ENCODE peak calls at places on chromosomes 2 and 18, in four cellular contexts. U, M, R and X are unnamed samples.

GRCh38 chr2:145023331-145023934 is 503.5 kb upstream of the ZEB2 start:
- DNase-seq in R (no peak), M (no peak), U (no peak), X (no peak)

GRCh38 chr2:172234716-172235661 is 132.3 kb upstream of the DLX2 start:
- DNase-seq in U (peak), R (peak), M (peak), X (no peak)

GRCh38 chr2:102251042-102251848 is 60.1 kb upstream of the IL1RL1 start:
- DNase-seq in M (peak), R (peak), U (peak), X (no peak)

GRCh38 chr2:188244383-188244782 is 47.3 kb upstream of the GULP1 start:
- DNase-seq in R (no peak), U (no peak), M (peak), X (peak)

GRCh38 chr2:145822892-145823534 is 1303.1 kb upstream of the ZEB2 start:
- DNase-seq in U (no peak), R (peak), M (no peak), X (no peak)

GRCh38 chr2:42998721-42999120 is 206.3 kb upstream of the HAAO start:
- DNase-seq in U (no peak), R (no peak), M (no peak), X (no peak)

GRCh38 chr18:43830905-43831304 is 553.6 kb upstream of the SYT4 start:
- DNase-seq in M (no peak), U (no peak), R (no peak), X (no peak)

GRCh38 chr2:30880516-30880915 is 73.3 kb upstream of the CAPN13 start:
- DNase-seq in M (no peak), R (no peak), U (no peak), X (no peak)

GRCh38 chr18:32048507-32049091 is 30.0 kb downstream of the RNF125 start:
- DNase-seq in R (peak), M (no peak), U (no peak), X (peak)

GRCh38 chr2:39730276-39730675 is 48.8 kb downstream of the THUMPD2 start:
- DNase-seq in R (no peak), U (no peak), M (no peak), X (no peak)

GRCh38 chr2:128599700-128600099 is 281.0 kb upstream of the HS6ST1 start:
- DNase-seq in M (no peak), U (no peak), R (no peak), X (no peak)

GRCh38 chr2:159072795-159073194 is 104.4 kb downstream of the TANC1 start:
- DNase-seq in U (no peak), M (no peak), R (no peak), X (peak)

GRCh38 chr2:171342014-171342413 is 91.8 kb downstream of the METTL8 start:
- DNase-seq in R (no peak), M (no peak), U (no peak), X (no peak)

GRCh38 chr2:222568866-222569265 is 87.0 kb downstream of the FARSB start:
- DNase-seq in M (no peak), U (no peak), R (no peak), X (peak)

GRCh38 chr18:46721331-46721730 is 35.5 kb downstream of the ST8SIA5 start:
- DNase-seq in U (no peak), M (no peak), R (no peak), X (no peak)

GRCh38 chr2:25517701-25518100 is 155.7 kb downstream of the DTNB start:
- DNase-seq in R (no peak), M (no peak), U (no peak), X (no peak)

GRCh38 chr2:55907686-55908085 is 15.9 kb downstream of the EFEMP1 start:
- DNase-seq in R (no peak), M (no peak), U (no peak), X (no peak)

GRCh38 chr2:160956243-160956802 is 203.9 kb upstream of the TANK start:
- DNase-seq in M (no peak), U (no peak), R (no peak), X (no peak)

GRCh38 chr2:211468881-211469280 is 912.5 kb downstream of the CPS1 start:
- DNase-seq in M (no peak), U (no peak), R (no peak), X (no peak)

GRCh38 chr2:239813261-239814135 is 211.6 kb downstream of the NDUFA10 start:
- DNase-seq in M (no peak), U (no peak), R (no peak), X (no peak)

GRCh38 chr18:5868218-5868904 is 27.0 kb downstream of the TMEM200C start:
- DNase-seq in M (peak), R (peak), U (peak), X (peak)

GRCh38 chr2:82803307-82803706 is 1655.8 kb downstream of the SUCLG1 start:
- DNase-seq in R (no peak), M (no peak), U (no peak), X (no peak)

GRCh38 chr2:45494275-45494977 is 116.6 kb downstream of the SRBD1 start:
- DNase-seq in U (peak), R (peak), M (peak), X (peak)

GRCh38 chr2:216525972-216526371 is 27.3 kb downstream of the RPL37A start:
- DNase-seq in U (no peak), M (no peak), R (no peak), X (no peak)

GRCh38 chr2:46493971-46494250 is 14.5 kb downstream of the TMEM247 start:
- DNase-seq in M (no peak), U (no peak), R (no peak), X (no peak)

GRCh38 chr2:141554810-141555209 is 576.0 kb downstream of the LRP1B start:
- DNase-seq in U (no peak), R (peak), M (peak), X (peak)
- TF ChIP-seq SMC3 in U (no peak), R (no peak), M (peak), X (peak)

DNA sequence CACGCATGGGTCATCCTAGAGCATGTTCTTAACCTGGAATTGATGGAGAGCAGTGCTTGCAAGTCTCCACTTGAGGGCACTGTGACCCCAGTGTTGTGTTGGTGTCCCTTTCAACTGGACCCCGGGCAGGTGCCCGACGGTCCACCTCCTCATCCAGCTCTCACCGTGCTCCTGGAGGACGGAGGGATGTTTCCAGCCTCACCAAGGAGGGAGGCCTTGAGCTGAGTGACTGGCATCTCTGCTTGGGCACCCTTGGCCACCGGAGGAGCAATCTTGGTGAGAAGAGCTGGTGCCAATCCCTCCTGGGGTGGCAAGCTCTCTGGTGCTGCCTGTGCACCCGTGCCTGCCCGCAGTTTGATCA is 45.4 kb upstream of the ASB18 start:
- DNase-seq in R (peak), M (peak), U (peak), X (no peak)
- TF ChIP-seq SMC3 in R (peak), M (peak), U (peak), X (no peak)

DNA sequence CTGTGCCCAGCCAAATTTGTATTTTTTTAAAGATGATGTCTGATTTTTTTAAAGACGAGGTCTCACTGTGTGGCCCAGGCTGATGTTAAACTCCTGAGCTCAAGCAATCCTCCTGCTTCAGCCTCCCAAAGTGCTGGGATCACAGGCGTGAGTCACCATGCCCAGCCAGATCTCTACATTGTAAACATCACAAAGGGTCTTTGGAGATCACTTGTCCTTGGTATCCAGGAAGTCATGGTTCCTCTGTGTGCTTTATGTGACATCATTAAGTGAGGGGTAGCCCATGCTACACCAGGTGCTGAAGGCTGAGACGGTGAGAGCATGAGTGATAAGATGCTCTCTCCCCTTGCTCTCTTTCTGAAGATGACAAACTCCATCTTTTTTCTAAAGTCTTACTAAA is 7.0 kb upstream of the NUP35 start:
- DNase-seq in U (no peak), M (no peak), R (peak), X (no peak)
- TF ChIP-seq SMC3 in U (no peak), M (no peak), R (no peak), X (no peak)

GRCh38 chr2:54274781-54275242 is 18.8 kb upstream of the TSPYL6 start:
- DNase-seq in M (no peak), R (no peak), U (no peak), X (peak)
- TF ChIP-seq SMC3 in M (no peak), R (no peak), U (no peak), X (no peak)

DNA sequence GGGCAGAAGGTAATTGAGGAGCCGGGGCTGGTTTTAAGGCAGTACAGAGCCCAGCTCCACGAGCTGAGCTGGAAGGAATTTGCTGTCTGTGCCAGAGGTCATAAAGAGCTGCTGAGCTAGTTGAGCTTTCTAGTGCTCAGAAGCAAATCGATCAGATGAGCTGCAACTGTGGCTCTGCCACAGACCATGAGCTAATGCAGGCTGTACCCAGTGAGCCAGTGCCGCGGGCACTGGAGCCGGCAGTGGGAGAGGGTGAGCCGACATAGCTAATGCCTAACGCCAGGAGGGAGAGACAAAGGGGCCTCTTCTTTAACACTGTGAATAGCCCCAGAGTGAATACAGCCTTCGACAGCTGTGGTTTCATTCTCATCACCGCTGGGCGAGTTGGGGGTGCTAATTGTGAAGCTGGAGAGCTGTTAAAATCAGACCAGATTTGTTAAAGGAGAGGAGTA is 410.1 kb upstream of the TCF4 start:
- DNase-seq in R (no peak), M (no peak), U (no peak), X (peak)
- TF ChIP-seq SMC3 in R (no peak), M (no peak), U (no peak), X (no peak)

DNA sequence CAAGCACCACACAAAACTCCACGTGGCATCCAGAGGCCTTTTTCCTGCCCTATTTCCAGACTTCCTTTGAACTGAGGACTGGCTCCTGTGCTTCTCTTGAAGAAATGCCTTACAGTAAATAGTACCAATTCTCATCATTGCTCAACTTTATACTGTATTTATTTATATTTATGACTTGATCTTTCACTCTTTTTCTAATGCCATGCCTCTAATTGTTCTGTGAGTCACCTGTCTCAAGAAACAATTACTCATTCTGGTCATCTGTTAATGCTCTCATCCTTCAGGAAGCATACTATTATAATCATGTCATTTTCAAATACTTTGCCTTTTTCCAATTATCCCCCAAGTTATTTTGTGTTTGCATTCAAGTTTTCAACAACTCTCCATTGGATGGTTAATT is 85.9 kb downstream of the DCDC2C start:
- DNase-seq in U (no peak), R (no peak), M (no peak), X (peak)
- TF ChIP-seq SMC3 in U (no peak), R (no peak), M (no peak), X (no peak)